ENCODE peak calls at places on chromosomes 4 and X, in six cellular contexts. One of them, this sample, is unnamed.
A peak's percentile ranks its signal among the peaks of the same experiment; 100 is the strongest.

GRCh38 chr4:138892483-138893386 is 122.8 kb upstream of the NOCT start:
- DNase-seq in CD8-positive, alpha-beta memory T cell: no peak
- DNase-seq in adrenal gland: no peak
- DNase-seq in OCI-LY7: no peak
- DNase-seq in right cardiac atrium: no peak
- DNase-seq in mucosa of descending colon: no peak
- DNase-seq in this sample: no peak

GRCh38 chrX:149495573-149496071 is 9.5 kb downstream of the IDS start:
- DNase-seq in adrenal gland: no peak
- DNase-seq in mucosa of descending colon: no peak
- DNase-seq in OCI-LY7: no peak
- DNase-seq in right cardiac atrium: no peak
- DNase-seq in CD8-positive, alpha-beta memory T cell: no peak
- DNase-seq in this sample: no peak

GRCh38 chr4:175330236-175330635 is 412.1 kb downstream of the ADAM29 start:
- DNase-seq in right cardiac atrium: no peak
- DNase-seq in OCI-LY7: no peak
- DNase-seq in adrenal gland: no peak
- DNase-seq in mucosa of descending colon: no peak
- DNase-seq in CD8-positive, alpha-beta memory T cell: no peak
- DNase-seq in this sample: no peak

GRCh38 chrX:68511255-68511654 is 12.4 kb downstream of the YIPF6 start:
- DNase-seq in adrenal gland: no peak
- DNase-seq in OCI-LY7: peak; percentile 49
- DNase-seq in CD8-positive, alpha-beta memory T cell: no peak
- DNase-seq in right cardiac atrium: no peak
- DNase-seq in mucosa of descending colon: no peak
- DNase-seq in this sample: peak; percentile 48

GRCh38 chrX:73922856-73923429 is 359.9 kb downstream of the CHIC1 start:
- DNase-seq in CD8-positive, alpha-beta memory T cell: no peak
- DNase-seq in right cardiac atrium: no peak
- DNase-seq in adrenal gland: no peak
- DNase-seq in OCI-LY7: no peak
- DNase-seq in mucosa of descending colon: no peak
- DNase-seq in this sample: no peak

GRCh38 chr4:73721419-73721818 is 18.9 kb upstream of the CXCL8 start:
- DNase-seq in OCI-LY7: no peak
- DNase-seq in right cardiac atrium: no peak
- DNase-seq in CD8-positive, alpha-beta memory T cell: no peak
- DNase-seq in mucosa of descending colon: no peak
- DNase-seq in adrenal gland: no peak
- DNase-seq in this sample: peak; percentile 93

GRCh38 chr4:8651661-8652180 is 59.2 kb downstream of the CPZ start:
- DNase-seq in OCI-LY7: no peak
- DNase-seq in adrenal gland: peak; percentile 4
- DNase-seq in right cardiac atrium: no peak
- DNase-seq in mucosa of descending colon: no peak
- DNase-seq in CD8-positive, alpha-beta memory T cell: no peak
- DNase-seq in this sample: no peak

GRCh38 chrX:34655496-34656258 is 1.4 kb downstream of the TMEM47 start:
- DNase-seq in CD8-positive, alpha-beta memory T cell: no peak
- DNase-seq in mucosa of descending colon: no peak
- DNase-seq in right cardiac atrium: no peak
- DNase-seq in OCI-LY7: no peak
- DNase-seq in adrenal gland: no peak
- DNase-seq in this sample: peak; percentile 39

GRCh38 chrX:65686246-65686645 is 18.8 kb downstream of the MSN start:
- DNase-seq in adrenal gland: no peak
- DNase-seq in CD8-positive, alpha-beta memory T cell: no peak
- DNase-seq in right cardiac atrium: no peak
- DNase-seq in OCI-LY7: no peak
- DNase-seq in mucosa of descending colon: no peak
- DNase-seq in this sample: no peak

GRCh38 chr4:74365761-74366160 is 816 bp downstream of the EREG start:
- DNase-seq in right cardiac atrium: no peak
- DNase-seq in adrenal gland: peak; percentile 22
- DNase-seq in mucosa of descending colon: peak; percentile 56
- DNase-seq in OCI-LY7: no peak
- DNase-seq in CD8-positive, alpha-beta memory T cell: no peak
- DNase-seq in this sample: peak; percentile 42

GRCh38 chr4:34269593-34269992 is 1974.7 kb downstream of the ARAP2 start:
- DNase-seq in OCI-LY7: no peak
- DNase-seq in adrenal gland: no peak
- DNase-seq in mucosa of descending colon: no peak
- DNase-seq in CD8-positive, alpha-beta memory T cell: no peak
- DNase-seq in right cardiac atrium: no peak
- DNase-seq in this sample: no peak

GRCh38 chrX:7120578-7121219 is 26.8 kb upstream of the STS start:
- DNase-seq in right cardiac atrium: no peak
- DNase-seq in OCI-LY7: no peak
- DNase-seq in mucosa of descending colon: no peak
- DNase-seq in CD8-positive, alpha-beta memory T cell: no peak
- DNase-seq in adrenal gland: no peak
- DNase-seq in this sample: no peak

GRCh38 chrX:144681501-144681900 is 565.8 kb upstream of the SPANXN1 start:
- DNase-seq in adrenal gland: no peak
- DNase-seq in CD8-positive, alpha-beta memory T cell: no peak
- DNase-seq in right cardiac atrium: no peak
- DNase-seq in mucosa of descending colon: no peak
- DNase-seq in OCI-LY7: no peak
- DNase-seq in this sample: no peak

GRCh38 chr4:145583191-145583590 is 36.0 kb upstream of the MMAA start:
- DNase-seq in mucosa of descending colon: no peak
- DNase-seq in OCI-LY7: no peak
- DNase-seq in adrenal gland: no peak
- DNase-seq in right cardiac atrium: no peak
- DNase-seq in CD8-positive, alpha-beta memory T cell: no peak
- DNase-seq in this sample: no peak

GRCh38 chr4:176635372-176636261 is 157.1 kb downstream of the VEGFC start:
- DNase-seq in OCI-LY7: no peak
- DNase-seq in CD8-positive, alpha-beta memory T cell: no peak
- DNase-seq in adrenal gland: peak; percentile 69
- DNase-seq in right cardiac atrium: no peak
- DNase-seq in mucosa of descending colon: no peak
- DNase-seq in this sample: peak; percentile 85

GRCh38 chr4:138757432-138757831 is 258.1 kb upstream of the NOCT start:
- DNase-seq in adrenal gland: no peak
- DNase-seq in right cardiac atrium: no peak
- DNase-seq in OCI-LY7: no peak
- DNase-seq in mucosa of descending colon: no peak
- DNase-seq in CD8-positive, alpha-beta memory T cell: no peak
- DNase-seq in this sample: no peak

GRCh38 chr4:26885912-26886274 is 25.3 kb downstream of the STIM2 start:
- DNase-seq in mucosa of descending colon: no peak
- DNase-seq in OCI-LY7: peak; percentile 88
- DNase-seq in right cardiac atrium: no peak
- DNase-seq in CD8-positive, alpha-beta memory T cell: peak; percentile 67
- DNase-seq in adrenal gland: no peak
- DNase-seq in this sample: no peak

GRCh38 chr4:167031534-167032156 is 202.6 kb downstream of the SPOCK3 start:
- DNase-seq in adrenal gland: no peak
- DNase-seq in mucosa of descending colon: no peak
- DNase-seq in right cardiac atrium: no peak
- DNase-seq in OCI-LY7: no peak
- DNase-seq in CD8-positive, alpha-beta memory T cell: no peak
- DNase-seq in this sample: no peak

GRCh38 chr4:73780243-73780642 is 39.9 kb downstream of the CXCL8 start:
- DNase-seq in adrenal gland: no peak
- DNase-seq in right cardiac atrium: no peak
- DNase-seq in mucosa of descending colon: no peak
- DNase-seq in CD8-positive, alpha-beta memory T cell: no peak
- DNase-seq in OCI-LY7: no peak
- DNase-seq in this sample: no peak

GRCh38 chrX:39714471-39714870 is 383.3 kb downstream of the BCOR start:
- DNase-seq in CD8-positive, alpha-beta memory T cell: no peak
- DNase-seq in mucosa of descending colon: no peak
- DNase-seq in right cardiac atrium: no peak
- DNase-seq in adrenal gland: no peak
- DNase-seq in OCI-LY7: no peak
- DNase-seq in this sample: no peak

GRCh38 chr4:129358571-129358970 is 262.6 kb downstream of the C4orf33 start:
- DNase-seq in OCI-LY7: no peak
- DNase-seq in mucosa of descending colon: no peak
- DNase-seq in CD8-positive, alpha-beta memory T cell: no peak
- DNase-seq in adrenal gland: no peak
- DNase-seq in right cardiac atrium: no peak
- DNase-seq in this sample: peak; percentile 83

GRCh38 chrX:149759824-149760223 is 14.0 kb upstream of the HSFX1 start:
- DNase-seq in mucosa of descending colon: no peak
- DNase-seq in adrenal gland: no peak
- DNase-seq in CD8-positive, alpha-beta memory T cell: no peak
- DNase-seq in right cardiac atrium: no peak
- DNase-seq in OCI-LY7: no peak
- DNase-seq in this sample: no peak

GRCh38 chr4:138609943-138610350 is 367.8 kb upstream of the SLC7A11 start:
- DNase-seq in right cardiac atrium: no peak
- DNase-seq in OCI-LY7: no peak
- DNase-seq in mucosa of descending colon: no peak
- DNase-seq in adrenal gland: peak; percentile 18
- DNase-seq in CD8-positive, alpha-beta memory T cell: no peak
- DNase-seq in this sample: peak; percentile 77

GRCh38 chr4:146545102-146545501 is 23.4 kb upstream of the SLC10A7 start:
- DNase-seq in OCI-LY7: peak; percentile 27
- DNase-seq in adrenal gland: peak; percentile 17
- DNase-seq in CD8-positive, alpha-beta memory T cell: no peak
- DNase-seq in mucosa of descending colon: no peak
- DNase-seq in right cardiac atrium: no peak
- DNase-seq in this sample: peak; percentile 43

GRCh38 chr4:41360214-41360910 is 103.6 kb downstream of the UCHL1 start:
- DNase-seq in right cardiac atrium: peak; percentile 93
- DNase-seq in OCI-LY7: no peak
- DNase-seq in adrenal gland: peak; percentile 70
- DNase-seq in CD8-positive, alpha-beta memory T cell: no peak
- DNase-seq in mucosa of descending colon: peak; percentile 65
- DNase-seq in this sample: peak; percentile 61

GRCh38 chr4:15656038-15656470 is 897 bp upstream of the FBXL5 start:
- DNase-seq in adrenal gland: peak; percentile 60
- DNase-seq in mucosa of descending colon: no peak
- DNase-seq in CD8-positive, alpha-beta memory T cell: no peak
- DNase-seq in OCI-LY7: no peak
- DNase-seq in right cardiac atrium: no peak
- DNase-seq in this sample: peak; percentile 70
- H3K4me1 ChIP-seq in adrenal gland: peaks cover 28% of the 10 kb centered on the region
- H3K4me1 ChIP-seq in mucosa of descending colon: peaks cover 26% of the 10 kb centered on the region
- H3K4me1 ChIP-seq in CD8-positive, alpha-beta memory T cell: peaks cover 38% of the 10 kb centered on the region
- H3K4me1 ChIP-seq in OCI-LY7: peaks cover 42% of the 10 kb centered on the region
- H3K4me1 ChIP-seq in right cardiac atrium: no peaks in the 10 kb centered on the region
- H3K4me1 ChIP-seq in this sample: peaks cover 31% of the 10 kb centered on the region

GRCh38 chrX:130118396-130118795 is 8.1 kb upstream of the ELF4 start:
- DNase-seq in right cardiac atrium: no peak
- DNase-seq in OCI-LY7: no peak
- DNase-seq in CD8-positive, alpha-beta memory T cell: peak; percentile 53
- DNase-seq in mucosa of descending colon: no peak
- DNase-seq in adrenal gland: peak; percentile 20
- DNase-seq in this sample: peak; percentile 86
- H3K4me1 ChIP-seq in right cardiac atrium: no peaks in the 10 kb centered on the region
- H3K4me1 ChIP-seq in OCI-LY7: peaks cover 13% of the 10 kb centered on the region
- H3K4me1 ChIP-seq in CD8-positive, alpha-beta memory T cell: no peaks in the 10 kb centered on the region
- H3K4me1 ChIP-seq in mucosa of descending colon: no peaks in the 10 kb centered on the region
- H3K4me1 ChIP-seq in adrenal gland: no peaks in the 10 kb centered on the region
- H3K4me1 ChIP-seq in this sample: no peaks in the 10 kb centered on the region

GRCh38 chr4:82890913-82891727 is at the start of gene SEC31A:
- DNase-seq in adrenal gland: peak; percentile 96
- DNase-seq in mucosa of descending colon: peak; percentile 98
- DNase-seq in CD8-positive, alpha-beta memory T cell: peak; percentile 98
- DNase-seq in OCI-LY7: peak; percentile 97
- DNase-seq in right cardiac atrium: peak; percentile 99
- DNase-seq in this sample: peak; percentile 98

GRCh38 chr4:82891728-82892466 is 944 bp upstream of the SEC31A start:
- DNase-seq in right cardiac atrium: no peak
- DNase-seq in CD8-positive, alpha-beta memory T cell: no peak
- DNase-seq in OCI-LY7: no peak
- DNase-seq in mucosa of descending colon: no peak
- DNase-seq in adrenal gland: no peak
- DNase-seq in this sample: peak; percentile 50

GRCh38 chr4:82892467-82892802 is 1.5 kb upstream of the SEC31A start:
- DNase-seq in OCI-LY7: no peak
- DNase-seq in adrenal gland: no peak
- DNase-seq in mucosa of descending colon: no peak
- DNase-seq in right cardiac atrium: no peak
- DNase-seq in CD8-positive, alpha-beta memory T cell: no peak
- DNase-seq in this sample: no peak

GRCh38 chr4:82889287-82889686 is 1.7 kb downstream of the SEC31A start:
- DNase-seq in OCI-LY7: no peak
- DNase-seq in CD8-positive, alpha-beta memory T cell: no peak
- DNase-seq in right cardiac atrium: no peak
- DNase-seq in adrenal gland: no peak
- DNase-seq in mucosa of descending colon: no peak
- DNase-seq in this sample: no peak

GRCh38 chr4:82890602-82890912 is 396 bp downstream of the SEC31A start:
- DNase-seq in mucosa of descending colon: no peak
- DNase-seq in adrenal gland: no peak
- DNase-seq in CD8-positive, alpha-beta memory T cell: no peak
- DNase-seq in right cardiac atrium: no peak
- DNase-seq in OCI-LY7: no peak
- DNase-seq in this sample: peak; percentile 79
- H3K4me1 ChIP-seq in mucosa of descending colon: peaks cover 30% of the 10 kb centered on the region
- H3K4me1 ChIP-seq in adrenal gland: peaks cover 6% of the 10 kb centered on the region
- H3K4me1 ChIP-seq in CD8-positive, alpha-beta memory T cell: peaks cover 37% of the 10 kb centered on the region
- H3K4me1 ChIP-seq in right cardiac atrium: no peaks in the 10 kb centered on the region
- H3K4me1 ChIP-seq in OCI-LY7: peaks cover 55% of the 10 kb centered on the region
- H3K4me1 ChIP-seq in this sample: peaks cover 19% of the 10 kb centered on the region

GRCh38 chr4:128158894-128159293 is 97.8 kb downstream of the LARP1B start:
- DNase-seq in CD8-positive, alpha-beta memory T cell: no peak
- DNase-seq in mucosa of descending colon: no peak
- DNase-seq in OCI-LY7: no peak
- DNase-seq in right cardiac atrium: no peak
- DNase-seq in adrenal gland: no peak
- DNase-seq in this sample: no peak

GRCh38 chr4:128161138-128161537 is 100.0 kb downstream of the LARP1B start:
- DNase-seq in right cardiac atrium: no peak
- DNase-seq in mucosa of descending colon: no peak
- DNase-seq in OCI-LY7: no peak
- DNase-seq in CD8-positive, alpha-beta memory T cell: no peak
- DNase-seq in adrenal gland: no peak
- DNase-seq in this sample: no peak

GRCh38 chr4:128163177-128164117 is 102.3 kb downstream of the LARP1B start:
- DNase-seq in right cardiac atrium: no peak
- DNase-seq in OCI-LY7: no peak
- DNase-seq in mucosa of descending colon: no peak
- DNase-seq in CD8-positive, alpha-beta memory T cell: no peak
- DNase-seq in adrenal gland: no peak
- DNase-seq in this sample: no peak

GRCh38 chr4:128159967-128160366 is 98.9 kb downstream of the LARP1B start:
- DNase-seq in right cardiac atrium: no peak
- DNase-seq in OCI-LY7: no peak
- DNase-seq in CD8-positive, alpha-beta memory T cell: no peak
- DNase-seq in mucosa of descending colon: no peak
- DNase-seq in adrenal gland: no peak
- DNase-seq in this sample: peak; percentile 12

DNA sequence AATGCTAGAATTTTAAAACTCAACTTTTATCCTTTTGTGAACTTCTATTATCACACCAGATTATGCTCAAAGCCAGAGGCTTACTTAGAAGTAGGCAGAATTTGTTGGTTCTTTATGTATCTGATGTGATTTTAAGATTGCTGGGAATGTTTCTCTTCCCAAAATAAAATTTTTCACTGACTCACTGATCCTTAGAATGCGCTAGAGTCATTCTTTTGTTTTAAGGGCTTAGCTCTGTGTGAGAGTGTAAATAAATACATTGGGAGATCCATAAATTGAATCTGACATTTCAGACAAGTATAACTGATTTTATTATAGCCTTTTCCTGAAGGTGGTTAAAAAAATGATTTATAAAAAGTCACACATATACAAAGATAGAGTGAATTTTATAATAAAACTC is 101.3 kb downstream of the LARP1B start:
- DNase-seq in mucosa of descending colon: no peak
- DNase-seq in OCI-LY7: no peak
- DNase-seq in right cardiac atrium: no peak
- DNase-seq in CD8-positive, alpha-beta memory T cell: no peak
- DNase-seq in adrenal gland: no peak
- DNase-seq in this sample: no peak
- H3K4me1 ChIP-seq in mucosa of descending colon: no peaks in the 10 kb centered on the region
- H3K4me1 ChIP-seq in OCI-LY7: no peaks in the 10 kb centered on the region
- H3K4me1 ChIP-seq in right cardiac atrium: no peaks in the 10 kb centered on the region
- H3K4me1 ChIP-seq in CD8-positive, alpha-beta memory T cell: no peaks in the 10 kb centered on the region
- H3K4me1 ChIP-seq in adrenal gland: no peaks in the 10 kb centered on the region
- H3K4me1 ChIP-seq in this sample: peaks cover 4% of the 10 kb centered on the region

This sample was measured in cardiac muscle cell.